ENCODE peak calls at places on chromosomes 1 and 21, in ten cellular contexts. V is NCI-H1092 treated with DMSO at 0.1 percent for 48 hours, Q is substantia nigra, B is neural progenitor cell, N is MCF 10A, U is fibroblast of mammary gland, Z is prostate gland, L is GM12891, S is posterior cingulate gyrus, F is mesothelial cell of epicardium. K is an unnamed sample.

GRCh38 chr1:2046225-2046917 is 3.8 kb upstream of the PRKCZ start:
- DNase-seq in V (no peak), Q (no peak), B (peak; percentile 84), N (peak; percentile 75), U (peak; percentile 2), Z (peak; percentile 51), L (peak; percentile 61), S (no peak), F (no peak), K (no peak)

GRCh38 chr1:19814681-19815503 is at the start of gene RNF186:
- DNase-seq in V (peak; percentile 69), Q (no peak), B (no peak), N (no peak), U (no peak), Z (peak; percentile 86), L (no peak), S (no peak), F (no peak), K (no peak)

GRCh38 chr1:9872430-9873165 is 37.5 kb downstream of the CTNNBIP1 start:
- DNase-seq in V (no peak), Q (no peak), B (no peak), N (peak; percentile 34), U (peak; percentile 49), Z (no peak), L (no peak), S (no peak), F (no peak), K (no peak)

GRCh38 chr1:22944656-22945055 is 28.0 kb downstream of the LACTBL1 start:
- DNase-seq in V (no peak), Q (no peak), B (no peak), N (no peak), U (no peak), Z (no peak), L (no peak), S (no peak), F (no peak), K (no peak)

GRCh38 chr21:35924714-35925301 is 135.5 kb downstream of the SETD4 start:
- DNase-seq in V (no peak), Q (no peak), B (no peak), N (peak; percentile 89), U (peak; percentile 99), Z (no peak), L (no peak), S (no peak), F (no peak), K (no peak)

GRCh38 chr1:11134352-11135266 is 34.9 kb upstream of the EXOSC10 start:
- DNase-seq in V (peak; percentile 58), Q (no peak), B (no peak), N (peak; percentile 49), U (peak; percentile 47), Z (peak; percentile 59), L (no peak), S (no peak), F (no peak), K (no peak)

GRCh38 chr21:16037386-16037785 is 307.6 kb downstream of the USP25 start:
- DNase-seq in V (no peak), Q (no peak), B (no peak), N (peak; percentile 36), U (no peak), Z (no peak), L (no peak), S (no peak), F (no peak), K (no peak)

GRCh38 chr1:225911207-225912130 is 12.6 kb downstream of the PYCR2 start:
- DNase-seq in V (no peak), Q (no peak), B (peak; percentile 84), N (no peak), U (peak; percentile 37), Z (peak; percentile 35), L (peak; percentile 64), S (peak; percentile 39), F (peak; percentile 65), K (peak; percentile 77)

GRCh38 chr1:27659497-27660299 is 12.3 kb downstream of the IFI6 start:
- DNase-seq in V (peak; percentile 82), Q (peak; percentile 36), B (peak; percentile 96), N (peak; percentile 78), U (peak; percentile 76), Z (peak; percentile 84), L (peak; percentile 63), S (peak; percentile 72), F (peak; percentile 71), K (peak; percentile 75)

GRCh38 chr21:44261675-44262295 is at the start of gene DNMT3L:
- DNase-seq in V (no peak), Q (no peak), B (no peak), N (no peak), U (no peak), Z (no peak), L (no peak), S (no peak), F (no peak), K (no peak)

GRCh38 chr1:88293791-88294190 is 390.3 kb upstream of the PKN2 start:
- DNase-seq in V (no peak), Q (no peak), B (no peak), N (no peak), U (no peak), Z (no peak), L (no peak), S (no peak), F (no peak), K (no peak)

GRCh38 chr1:19384113-19384512 is 72.0 kb downstream of the SLC66A1 start:
- DNase-seq in V (peak; percentile 32), Q (no peak), B (no peak), N (peak; percentile 13), U (peak; percentile 57), Z (no peak), L (no peak), S (no peak), F (no peak), K (no peak)

GRCh38 chr1:116561563-116561962 is 9.3 kb downstream of the CD58 start:
- DNase-seq in V (no peak), Q (no peak), B (no peak), N (no peak), U (no peak), Z (no peak), L (no peak), S (no peak), F (no peak), K (no peak)

GRCh38 chr1:242811092-242811840 is 286.8 kb upstream of the PLD5 start:
- DNase-seq in V (no peak), Q (no peak), B (no peak), N (peak; percentile 99), U (no peak), Z (no peak), L (no peak), S (no peak), F (no peak), K (no peak)

GRCh38 chr1:205689479-205689878 is 9.2 kb upstream of the SLC45A3 start:
- DNase-seq in V (no peak), Q (no peak), B (peak; percentile 83), N (no peak), U (no peak), Z (no peak), L (no peak), S (no peak), F (no peak), K (no peak)

GRCh38 chr1:18761948-18762905 is 97.2 kb downstream of the TAS1R2 start:
- DNase-seq in V (no peak), Q (no peak), B (no peak), N (no peak), U (no peak), Z (no peak), L (no peak), S (peak; percentile 21), F (no peak), K (no peak)

GRCh38 chr1:245501635-245502034 is 346.9 kb downstream of the KIF26B start:
- DNase-seq in V (no peak), Q (no peak), B (no peak), N (no peak), U (no peak), Z (no peak), L (no peak), S (no peak), F (no peak), K (no peak)

GRCh38 chr1:242432491-242433095 is 91.9 kb downstream of the PLD5 start:
- DNase-seq in V (no peak), Q (no peak), B (no peak), N (no peak), U (no peak), Z (no peak), L (no peak), S (no peak), F (no peak), K (no peak)

GRCh38 chr1:219308367-219308766 is 134.7 kb downstream of the LYPLAL1 start:
- DNase-seq in V (no peak), Q (no peak), B (no peak), N (no peak), U (no peak), Z (no peak), L (no peak), S (no peak), F (no peak), K (no peak)

GRCh38 chr1:78743626-78744025 is 94.0 kb downstream of the IFI44 start:
- DNase-seq in V (no peak), Q (no peak), B (no peak), N (peak; percentile 15), U (peak; percentile 68), Z (no peak), L (no peak), S (no peak), F (no peak), K (no peak)

GRCh38 chr1:16276302-16277020 is 39.5 kb upstream of the CPLANE2 start:
- DNase-seq in V (no peak), Q (no peak), B (no peak), N (no peak), U (no peak), Z (no peak), L (no peak), S (no peak), F (no peak), K (no peak)

GRCh38 chr1:44839561-44839960 is 3.5 kb downstream of the PTCH2 start:
- DNase-seq in V (no peak), Q (no peak), B (no peak), N (no peak), U (no peak), Z (no peak), L (no peak), S (no peak), F (no peak), K (no peak)

GRCh38 chr1:102776074-102776473 is 332.2 kb downstream of the COL11A1 start:
- DNase-seq in V (peak; percentile 20), Q (no peak), B (peak; percentile 7), N (no peak), U (no peak), Z (no peak), L (no peak), S (no peak), F (no peak), K (no peak)

GRCh38 chr1:152162826-152163463 is 3.9 kb upstream of the RPTN start:
- DNase-seq in V (no peak), Q (no peak), B (no peak), N (peak; percentile 84), U (peak; percentile 96), Z (no peak), L (no peak), S (no peak), F (no peak), K (no peak)